ENCODE peak calls at places on chromosomes 16 and 17, in seven cellular contexts. U is GM23338; N is neural progenitor cell; A is Peyer's patch; H is SJCRH30; I is CD8-positive, alpha-beta memory T cell; J is tibial nerve. Y is an unnamed sample. For H3K27me3, the result is how much of the 10 kb centered on the place peaks cover.

GRCh38 chr16:18933501-18933900 is 7.3 kb upstream of the SMG1 start:
- DNase-seq in U (no peak), N (no peak), A (no peak), H (no peak), I (no peak), J (no peak), Y (no peak)

GRCh38 chr16:15538484-15538883 is 104.1 kb downstream of the BMERB1 start:
- DNase-seq in U (no peak), N (no peak), A (no peak), H (no peak), I (no peak), J (no peak), Y (no peak)

GRCh38 chr17:79220715-79221291 is 146.2 kb downstream of the ENGASE start:
- DNase-seq in U (peak), N (peak), A (no peak), H (no peak), I (no peak), J (no peak), Y (no peak)

GRCh38 chr16:26863971-26864370 is 202.8 kb upstream of the C16orf82 start:
- DNase-seq in U (no peak), N (no peak), A (no peak), H (no peak), I (no peak), J (no peak), Y (no peak)

GRCh38 chr16:49690778-49691177 is 165.1 kb downstream of the ZNF423 start:
- DNase-seq in U (no peak), N (no peak), A (no peak), H (no peak), I (no peak), J (no peak), Y (no peak)

GRCh38 chr17:43403846-43404245 is 5.1 kb downstream of the ARL4D start:
- DNase-seq in U (no peak), N (peak), A (no peak), H (no peak), I (no peak), J (no peak), Y (no peak)

GRCh38 chr16:50315346-50315997 is 49.1 kb downstream of the ADCY7 start:
- DNase-seq in U (no peak), N (no peak), A (peak), H (no peak), I (no peak), J (no peak), Y (no peak)

GRCh38 chr16:19699472-19699871 is 18.6 kb downstream of the KNOP1 start:
- DNase-seq in U (no peak), N (no peak), A (no peak), H (no peak), I (no peak), J (no peak), Y (no peak)

GRCh38 chr16:87185983-87186382 is 131.2 kb downstream of the C16orf95 start:
- DNase-seq in U (no peak), N (no peak), A (no peak), H (no peak), I (no peak), J (no peak), Y (no peak)

GRCh38 chr16:87182759-87183158 is 134.4 kb downstream of the C16orf95 start:
- DNase-seq in U (no peak), N (no peak), A (no peak), H (no peak), I (no peak), J (no peak), Y (no peak)

GRCh38 chr16:87186440-87186839 is 130.8 kb downstream of the C16orf95 start:
- DNase-seq in U (peak), N (peak), A (no peak), H (no peak), I (no peak), J (no peak), Y (no peak)

GRCh38 chr16:87185313-87185712 is 131.9 kb downstream of the C16orf95 start:
- DNase-seq in U (no peak), N (peak), A (no peak), H (no peak), I (no peak), J (no peak), Y (no peak)

GRCh38 chr16:87183647-87184046 is 133.5 kb downstream of the C16orf95 start:
- DNase-seq in U (no peak), N (no peak), A (no peak), H (no peak), I (no peak), J (no peak), Y (no peak)
- H3K27ac ChIP-seq in U (no peak), N (no peak), A (no peak), H (no peak), I (no peak), J (no peak), Y (no peak)

GRCh38 chr17:29758255-29758654 is 135.5 kb upstream of the CORO6 start:
- DNase-seq in U (no peak), N (no peak), A (no peak), H (no peak), I (no peak), J (no peak), Y (no peak)

GRCh38 chr17:29760279-29760721 is 137.6 kb upstream of the CORO6 start:
- DNase-seq in U (peak), N (peak), A (no peak), H (peak), I (peak), J (no peak), Y (peak)

GRCh38 chr17:29753845-29754439 is 131.2 kb upstream of the CORO6 start:
- DNase-seq in U (no peak), N (no peak), A (no peak), H (no peak), I (no peak), J (no peak), Y (no peak)

GRCh38 chr17:29760771-29761682 is 138.3 kb upstream of the CORO6 start:
- DNase-seq in U (peak), N (peak), A (peak), H (peak), I (peak), J (peak), Y (peak)

DNA sequence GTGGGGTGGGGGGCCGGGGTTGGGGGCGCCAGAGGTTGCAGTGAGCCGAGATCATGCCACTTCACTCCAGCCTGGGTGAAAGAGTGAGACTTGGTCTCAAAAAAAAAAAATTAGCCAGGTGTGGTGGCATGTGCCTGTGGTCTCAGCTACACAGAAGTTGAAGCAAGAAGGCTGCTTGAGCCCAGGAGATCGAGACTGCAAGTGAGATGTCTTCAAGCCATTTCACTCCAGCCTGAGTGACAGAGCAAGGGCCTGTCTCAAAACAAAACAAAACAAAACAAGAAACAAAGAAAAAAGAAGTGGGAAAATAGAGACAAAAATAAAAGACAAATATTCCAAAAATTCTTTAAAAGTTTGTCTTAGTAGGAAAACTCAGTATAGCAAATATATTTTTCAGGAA is 135.1 kb upstream of the CORO6 start:
- DNase-seq in U (no peak), N (no peak), A (no peak), H (no peak), I (no peak), J (no peak), Y (no peak)
- H3K4me3 ChIP-seq in U (no peak), N (no peak), A (no peak), H (no peak), I (no peak), J (peak), Y (peak)

GRCh38 chr17:13996758-13997157 is 72.5 kb upstream of the COX10 start:
- DNase-seq in U (no peak), N (no peak), A (no peak), H (no peak), I (no peak), J (no peak), Y (no peak)
- H3K27me3 ChIP-seq in U (under half), N (under half), A (under half), H (under half), I (under half), J (under half), Y (under half)

DNA sequence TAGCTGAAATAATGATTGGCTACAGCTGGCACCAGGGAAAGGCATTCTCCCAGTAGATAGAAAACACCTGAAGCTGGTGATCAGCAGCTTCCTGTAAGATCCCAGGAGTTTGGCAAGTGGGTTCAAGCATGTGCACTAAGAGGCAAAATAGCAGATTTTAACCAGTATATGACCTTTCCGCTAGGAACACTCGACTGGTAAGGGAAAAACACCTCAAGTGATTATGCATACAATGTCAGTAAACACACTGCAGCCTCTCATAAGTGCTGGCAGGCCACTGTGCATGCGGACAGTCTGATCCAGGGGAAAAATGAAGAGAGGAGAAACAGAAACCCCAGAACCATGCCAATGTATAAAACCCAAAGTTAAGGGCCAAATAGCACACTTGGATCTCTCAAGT is 49.0 kb upstream of the HLF start:
- DNase-seq in U (no peak), N (no peak), A (no peak), H (no peak), I (no peak), J (no peak), Y (no peak)
- H3K27ac ChIP-seq in U (no peak), N (no peak), A (no peak), H (no peak), I (no peak), J (no peak), Y (no peak)

DNA sequence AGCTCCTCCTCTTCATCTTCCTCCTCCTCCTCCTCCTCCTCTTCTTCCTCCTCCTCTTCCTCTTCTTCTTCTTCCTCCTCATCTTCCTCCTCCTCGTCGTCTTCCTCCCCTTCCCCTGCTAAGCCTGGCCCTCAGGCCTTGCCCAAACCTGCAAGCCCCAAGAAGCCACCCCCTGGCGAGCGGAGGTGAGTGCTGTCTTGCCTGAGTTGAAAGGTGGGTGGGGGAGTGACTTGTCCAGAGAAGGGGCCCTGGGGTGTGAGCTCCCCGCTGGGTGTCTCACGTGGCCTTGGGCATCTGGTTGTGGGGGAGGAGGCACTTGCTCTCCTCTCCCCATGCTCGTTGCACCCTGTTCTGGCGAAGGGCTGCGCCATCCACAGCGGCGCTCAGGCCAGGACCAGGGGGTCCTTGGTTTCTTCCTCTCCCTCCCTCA is 8.0 kb downstream of the ELOB start:
- DNase-seq in U (no peak), N (no peak), A (no peak), H (no peak), I (no peak), J (no peak), Y (no peak)
- H3K4me3 ChIP-seq in U (no peak), N (no peak), A (no peak), H (no peak), I (no peak), J (no peak), Y (no peak)